ENCODE peak calls at places on chromosomes 1 and 21, in five cellular contexts. N is H9, A is H1, S is neuronal stem cell, H is trophoblast cell. F is an unnamed sample.
A peak's percentile ranks its signal among the peaks of the same experiment; 100 is the strongest.

GRCh38 chr1:76759950-76760349 is 107.3 kb upstream of the ST6GALNAC5 start:
- DNase-seq in N (no peak), A (no peak), S (no peak), H (no peak), F (peak; percentile 11)

GRCh38 chr1:92958203-92958970 is 2.9 kb downstream of the DIPK1A start:
- DNase-seq in N (no peak), A (no peak), S (no peak), H (no peak), F (no peak)

GRCh38 chr1:158185770-158186705 is 5.3 kb downstream of the CD1D start:
- DNase-seq in N (no peak), A (peak; percentile 39), S (no peak), H (no peak), F (peak; percentile 34)

GRCh38 chr1:52237430-52237829 is 95.5 kb downstream of the ZFYVE9 start:
- DNase-seq in N (no peak), A (no peak), S (no peak), H (no peak), F (peak; percentile 74)

GRCh38 chr1:26358411-26359384 is 4.8 kb upstream of the CRYBG2 start:
- DNase-seq in N (peak; percentile 60), A (no peak), S (no peak), H (peak; percentile 79), F (no peak)

GRCh38 chr1:34547043-34547674 is 207.7 kb upstream of the GJB5 start:
- DNase-seq in N (peak; percentile 80), A (peak; percentile 27), S (no peak), H (peak; percentile 42), F (no peak)

GRCh38 chr21:26115346-26115745 is 55.2 kb downstream of the APP start:
- DNase-seq in N (no peak), A (no peak), S (no peak), H (no peak), F (no peak)

GRCh38 chr1:23452011-23452411 is 27.5 kb upstream of the TCEA3 start:
- DNase-seq in N (no peak), A (no peak), S (no peak), H (peak; percentile 52), F (no peak)

GRCh38 chr1:233489436-233489835 is 124.5 kb upstream of the KCNK1 start:
- DNase-seq in N (no peak), A (no peak), S (no peak), H (no peak), F (no peak)

GRCh38 chr1:156781585-156782186 is 14.4 kb downstream of the PRCC start:
- DNase-seq in N (no peak), A (no peak), S (no peak), H (no peak), F (peak; percentile 73)

GRCh38 chr1:200366577-200367253 is 43.1 kb downstream of the ZNF281 start:
- DNase-seq in N (no peak), A (no peak), S (no peak), H (no peak), F (no peak)

GRCh38 chr1:16134071-16134801 is 21.6 kb downstream of the EPHA2 start:
- DNase-seq in N (no peak), A (no peak), S (no peak), H (no peak), F (no peak)
- H2BK12ac ChIP-seq in N (no peak overlapping the region), A (no peak overlapping the region), S (no peak overlapping the region), H (no peak overlapping the region), F (no peak overlapping the region)

DNA sequence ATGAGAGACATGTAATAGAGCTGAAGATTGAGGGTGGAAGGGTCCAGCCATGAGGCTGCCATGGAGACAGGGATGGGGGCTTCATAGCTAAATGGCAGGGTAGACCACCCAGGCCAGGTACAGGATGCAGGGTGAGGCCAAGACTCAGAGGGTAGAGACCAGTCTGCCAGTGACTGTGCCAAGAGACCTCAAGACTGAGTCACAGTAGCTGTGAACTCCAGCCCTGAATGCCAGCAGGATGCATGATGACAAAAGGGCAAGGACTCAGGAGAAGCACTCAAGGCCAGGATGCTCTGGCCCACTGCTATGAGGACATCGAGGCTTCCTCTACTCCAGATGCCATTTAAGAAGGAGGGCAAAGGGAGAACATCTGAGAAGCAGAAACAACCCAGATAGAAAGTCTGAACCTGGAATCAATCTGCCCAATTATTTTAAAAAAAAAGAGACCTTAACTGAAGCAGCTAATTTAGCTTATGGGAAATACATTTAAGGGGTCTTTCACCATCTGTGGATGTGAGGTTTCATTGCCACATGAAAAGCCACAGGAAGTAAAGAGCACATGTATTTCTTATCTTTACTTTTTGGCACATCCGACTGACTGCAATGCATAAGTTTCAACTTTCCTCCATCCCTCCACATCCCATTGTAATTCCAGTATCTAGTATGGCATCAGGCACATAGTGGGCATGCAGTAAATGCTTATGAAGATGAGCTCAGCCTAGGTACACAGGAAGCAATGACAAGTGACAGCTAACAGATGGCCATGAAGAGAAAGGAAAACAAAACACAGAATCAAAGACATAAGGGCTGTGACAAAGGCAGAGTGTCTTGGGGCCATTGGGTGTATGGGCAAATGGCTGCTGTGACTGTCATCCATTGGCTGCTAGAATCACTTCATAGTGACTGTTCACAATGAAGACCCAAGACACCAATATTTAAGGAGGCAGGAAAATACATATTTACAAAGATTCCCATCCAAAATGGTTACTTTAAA is 40.2 kb downstream of the SUSD4 start:
- DNase-seq in N (no peak), A (no peak), S (no peak), H (no peak), F (no peak)
- H2BK12ac ChIP-seq in N (no peak overlapping the region), A (no peak overlapping the region), S (no peak overlapping the region), H (no peak overlapping the region), F (no peak overlapping the region)

GRCh38 chr1:207810173-207810572 is 58.3 kb downstream of the CD46 start:
- DNase-seq in N (no peak), A (no peak), S (no peak), H (no peak), F (peak; percentile 43)

GRCh38 chr1:207807395-207808321 is 55.8 kb downstream of the CD46 start:
- DNase-seq in N (no peak), A (no peak), S (no peak), H (no peak), F (no peak)

GRCh38 chr1:207808322-207808705 is 56.5 kb downstream of the CD46 start:
- DNase-seq in N (no peak), A (no peak), S (no peak), H (no peak), F (no peak)

GRCh38 chr1:207810606-207811295 is 58.9 kb downstream of the CD46 start:
- DNase-seq in N (no peak), A (no peak), S (no peak), H (no peak), F (no peak)

GRCh38 chr1:207808911-207809555 is 57.2 kb downstream of the CD46 start:
- DNase-seq in N (no peak), A (no peak), S (no peak), H (no peak), F (no peak)
- H2BK12ac ChIP-seq in N (no peak overlapping the region), A (no peak overlapping the region), S (no peak overlapping the region), H (no peak overlapping the region), F (no peak overlapping the region)

GRCh38 chr1:245908543-245908942 is 598.5 kb downstream of the SMYD3 start:
- DNase-seq in N (no peak), A (no peak), S (no peak), H (no peak), F (no peak)
- H2BK12ac ChIP-seq in N (no peak overlapping the region), A (no peak overlapping the region), S (no peak overlapping the region), H (no peak overlapping the region), F (no peak overlapping the region)

DNA sequence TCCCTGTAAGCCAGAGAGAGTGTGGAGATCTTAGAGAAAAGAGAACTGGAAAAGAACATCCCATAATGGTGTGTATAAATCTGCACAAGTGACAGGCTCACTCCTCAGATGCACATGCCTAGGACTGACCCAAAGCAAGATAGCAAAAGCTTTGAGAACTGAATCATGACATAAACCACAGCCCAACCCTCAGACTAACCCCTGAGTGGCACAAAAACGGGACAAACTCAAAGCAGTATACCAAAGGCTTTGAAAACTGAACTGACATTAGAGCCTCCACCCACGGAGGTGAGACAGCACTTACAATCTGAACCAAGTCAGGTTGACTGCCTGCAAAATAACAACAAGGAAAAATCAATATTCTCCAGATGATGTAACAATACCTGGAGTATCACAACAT is 70.8 kb downstream of the TIAM1 start:
- DNase-seq in N (no peak), A (no peak), S (no peak), H (no peak), F (no peak)
- H2BK12ac ChIP-seq in N (no peak overlapping the region), A (no peak overlapping the region), S (no peak overlapping the region), H (no peak overlapping the region), F (no peak overlapping the region)